ENCODE peak calls at places on chromosomes 5 and 9, in four cellular contexts. K, I, O and N are unnamed samples.

GRCh38 chr5:147613359-147613758 is 103.5 kb upstream of the DPYSL3 start:
- DNase-seq in O (no peak), K (no peak), I (no peak), N (no peak)

GRCh38 chr5:139565411-139566305 is 4.5 kb downstream of the UBE2D2 start:
- DNase-seq in I (no peak), O (no peak), K (peak; percentile 22), N (peak; percentile 56)

GRCh38 chr5:103475629-103476240 is 86.9 kb downstream of the NUDT12 start:
- DNase-seq in I (peak; percentile 62), O (no peak), K (no peak), N (peak; percentile 42)

GRCh38 chr5:135339623-135340022 is 59.4 kb downstream of the MACROH2A1 start:
- DNase-seq in K (peak; percentile 42), I (no peak), O (no peak), N (no peak)

GRCh38 chr5:68950111-68950510 is 143.7 kb upstream of the SLC30A5 start:
- DNase-seq in K (no peak), O (no peak), I (no peak), N (no peak)

GRCh38 chr5:66931651-66932050 is 264.9 kb downstream of the CD180 start:
- DNase-seq in K (no peak), I (no peak), O (no peak), N (no peak)

GRCh38 chr9:83424831-83425230 is 113.4 kb downstream of the FRMD3 start:
- DNase-seq in K (no peak), I (no peak), O (no peak), N (no peak)

GRCh38 chr5:97127727-97128126 is 14.7 kb downstream of the LIX1 start:
- DNase-seq in O (no peak), I (no peak), K (no peak), N (no peak)

GRCh38 chr5:157857821-157858526 is 971 bp downstream of the CLINT1 start:
- DNase-seq in I (no peak), O (no peak), K (no peak), N (no peak)

GRCh38 chr5:151708126-151708525 is 21.4 kb upstream of the SPARC start:
- DNase-seq in K (no peak), O (no peak), I (no peak), N (no peak)

GRCh38 chr5:55036477-55036876 is 12.4 kb downstream of the GZMK start:
- DNase-seq in O (no peak), I (no peak), K (no peak), N (no peak)

GRCh38 chr5:141762790-141763368 is 80.8 kb upstream of the ARAP3 start:
- DNase-seq in O (no peak), I (no peak), K (no peak), N (peak; percentile 83)

GRCh38 chr5:181245427-181246275 is 1.9 kb upstream of the RACK1 start:
- DNase-seq in O (no peak), I (no peak), K (no peak), N (peak; percentile 43)

GRCh38 chr5:32710335-32710858 is 724 bp upstream of the NPR3 start:
- DNase-seq in K (peak; percentile 72), O (no peak), I (no peak), N (no peak)

GRCh38 chr5:55159763-55160492 is at the start of gene GPX8:
- DNase-seq in O (peak; percentile 66), I (no peak), K (no peak), N (peak; percentile 58)

GRCh38 chr5:51598026-51598425 is 214.8 kb downstream of the ISL1 start:
- DNase-seq in K (no peak), I (no peak), O (no peak), N (no peak)

GRCh38 chr9:114929166-114929565 is 1.2 kb downstream of the TNFSF8 start:
- DNase-seq in K (no peak), I (no peak), O (no peak), N (peak; percentile 61)

GRCh38 chr9:123309611-123310010 is 41.2 kb upstream of the STRBP start:
- DNase-seq in K (peak; percentile 13), O (no peak), I (no peak), N (no peak)